ENCODE peak calls at places on chromosomes 7 and 10, in nine cellular contexts. N is astrocyte, E is prostate gland, I is IMR-90, G is transverse colon, T is hepatocyte, J is cardiac muscle cell, O is tibial nerve, B is bronchial epithelial cell. S is an unnamed sample.

GRCh38 chr7:41199136-41199535 is 503.8 kb downstream of the INHBA start:
- DNase-seq in N (no peak), E (no peak), I (no peak), G (no peak), T (no peak), J (no peak), O (no peak), B (no peak), S (no peak)

GRCh38 chr10:45817912-45818311 is 29.4 kb downstream of the AGAP4 start:
- DNase-seq in N (no peak), E (no peak), I (no peak), G (no peak), T (no peak), J (no peak), O (no peak), B (no peak), S (no peak)

GRCh38 chr10:511101-511848 is 178.2 kb downstream of the DIP2C start:
- DNase-seq in N (peak), E (peak), I (peak), G (peak), T (peak), J (peak), O (peak), B (peak), S (peak)

GRCh38 chr7:117194445-117194844 is 128.4 kb downstream of the WNT2 start:
- DNase-seq in N (no peak), E (no peak), I (no peak), G (no peak), T (no peak), J (no peak), O (no peak), B (no peak), S (no peak)

GRCh38 chr7:56092789-56093531 is at the start of gene PHKG1:
- DNase-seq in N (peak), E (peak), I (peak), G (peak), T (no peak), J (peak), O (peak), B (peak), S (peak)

GRCh38 chr7:143316492-143316891 is 581 bp downstream of the CLCN1 start:
- DNase-seq in N (no peak), E (no peak), I (no peak), G (no peak), T (no peak), J (no peak), O (no peak), B (no peak), S (no peak)

GRCh38 chr7:1240296-1240820 is 7.7 kb downstream of the UNCX start:
- DNase-seq in N (no peak), E (no peak), I (no peak), G (no peak), T (no peak), J (no peak), O (no peak), B (no peak), S (no peak)

GRCh38 chr7:93632371-93632770 is 57.8 kb upstream of the CALCR start:
- DNase-seq in N (no peak), E (no peak), I (no peak), G (no peak), T (no peak), J (no peak), O (no peak), B (no peak), S (no peak)

GRCh38 chr7:47313564-47313963 is 268.3 kb downstream of the TNS3 start:
- DNase-seq in N (no peak), E (no peak), I (no peak), G (no peak), T (no peak), J (no peak), O (no peak), B (no peak), S (no peak)

GRCh38 chr7:36363515-36363914 is 26.1 kb upstream of the ANLN start:
- DNase-seq in N (no peak), E (no peak), I (no peak), G (no peak), T (no peak), J (no peak), O (no peak), B (no peak), S (no peak)

GRCh38 chr7:34844401-34844800 is 186.4 kb downstream of the NPSR1 start:
- DNase-seq in N (no peak), E (no peak), I (no peak), G (no peak), T (no peak), J (no peak), O (no peak), B (no peak), S (no peak)

GRCh38 chr7:144842377-144842851 is 6.6 kb upstream of the TPK1 start:
- DNase-seq in N (no peak), E (peak), I (no peak), G (peak), T (peak), J (peak), O (peak), B (peak), S (no peak)

GRCh38 chr7:44634839-44635591 is 28.6 kb downstream of the OGDH start:
- DNase-seq in N (no peak), E (no peak), I (no peak), G (peak), T (peak), J (peak), O (no peak), B (no peak), S (no peak)

GRCh38 chr10:79144341-79145173 is 75.8 kb downstream of the ZMIZ1 start:
- DNase-seq in N (peak), E (no peak), I (no peak), G (no peak), T (no peak), J (no peak), O (no peak), B (no peak), S (no peak)

GRCh38 chr10:27072436-27073114 is 27.7 kb downstream of the ANKRD26 start:
- DNase-seq in N (no peak), E (no peak), I (no peak), G (no peak), T (no peak), J (no peak), O (no peak), B (no peak), S (no peak)

GRCh38 chr10:132299381-132300336 is 8.1 kb downstream of the STK32C start:
- DNase-seq in N (no peak), E (no peak), I (no peak), G (peak), T (no peak), J (no peak), O (no peak), B (no peak), S (no peak)

GRCh38 chr10:132296671-132297443 is 10.9 kb downstream of the STK32C start:
- DNase-seq in N (no peak), E (no peak), I (no peak), G (no peak), T (no peak), J (no peak), O (no peak), B (no peak), S (no peak)

GRCh38 chr10:132298038-132298935 is 9.5 kb downstream of the STK32C start:
- DNase-seq in N (no peak), E (no peak), I (no peak), G (no peak), T (no peak), J (no peak), O (no peak), B (no peak), S (no peak)

GRCh38 chr10:132294561-132295320 is 13.0 kb downstream of the STK32C start:
- DNase-seq in N (no peak), E (no peak), I (no peak), G (no peak), T (no peak), J (no peak), O (no peak), B (no peak), S (no peak)

GRCh38 chr10:132297521-132297920 is 10.2 kb downstream of the STK32C start:
- DNase-seq in N (no peak), E (no peak), I (no peak), G (no peak), T (no peak), J (no peak), O (no peak), B (no peak), S (no peak)
- TF ChIP-seq CTCF in N (no peak), E (no peak), I (no peak), G (no peak), T (no peak), J (no peak), O (no peak), B (no peak), S (no peak)

GRCh38 chr10:96124230-96125141 is 5.6 kb upstream of the ZNF518A start:
- DNase-seq in N (peak), E (no peak), I (peak), G (peak), T (peak), J (peak), O (no peak), B (peak), S (peak)
- H3K4me3 ChIP-seq in N (peak), E (no peak), I (peak), G (peak), T (peak), J (peak), O (no peak), B (peak), S (peak)

DNA sequence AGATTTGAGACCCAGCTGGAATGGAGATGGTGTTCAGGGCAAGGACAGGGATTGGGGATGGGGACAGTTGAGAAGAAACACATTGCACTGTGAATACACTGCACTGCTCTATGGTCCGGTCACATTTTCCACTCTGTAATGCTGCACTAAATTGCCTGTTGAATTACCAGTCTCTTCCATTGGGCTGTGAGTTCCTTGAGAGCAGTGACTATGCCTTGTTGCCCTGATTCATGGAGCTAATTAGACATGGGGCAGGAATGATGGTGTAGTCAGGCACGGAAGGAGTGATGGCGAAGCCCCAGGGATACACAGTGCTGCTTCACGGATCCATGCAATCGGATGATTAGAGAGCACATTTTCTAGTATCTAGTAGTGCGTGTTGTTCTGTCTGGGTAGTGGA is 25.4 kb upstream of the GPAM start:
- DNase-seq in N (peak), E (no peak), I (no peak), G (no peak), T (no peak), J (no peak), O (no peak), B (no peak), S (no peak)
- TF ChIP-seq CTCF in N (no peak), E (no peak), I (no peak), G (no peak), T (no peak), J (no peak), O (no peak), B (no peak), S (no peak)

DNA sequence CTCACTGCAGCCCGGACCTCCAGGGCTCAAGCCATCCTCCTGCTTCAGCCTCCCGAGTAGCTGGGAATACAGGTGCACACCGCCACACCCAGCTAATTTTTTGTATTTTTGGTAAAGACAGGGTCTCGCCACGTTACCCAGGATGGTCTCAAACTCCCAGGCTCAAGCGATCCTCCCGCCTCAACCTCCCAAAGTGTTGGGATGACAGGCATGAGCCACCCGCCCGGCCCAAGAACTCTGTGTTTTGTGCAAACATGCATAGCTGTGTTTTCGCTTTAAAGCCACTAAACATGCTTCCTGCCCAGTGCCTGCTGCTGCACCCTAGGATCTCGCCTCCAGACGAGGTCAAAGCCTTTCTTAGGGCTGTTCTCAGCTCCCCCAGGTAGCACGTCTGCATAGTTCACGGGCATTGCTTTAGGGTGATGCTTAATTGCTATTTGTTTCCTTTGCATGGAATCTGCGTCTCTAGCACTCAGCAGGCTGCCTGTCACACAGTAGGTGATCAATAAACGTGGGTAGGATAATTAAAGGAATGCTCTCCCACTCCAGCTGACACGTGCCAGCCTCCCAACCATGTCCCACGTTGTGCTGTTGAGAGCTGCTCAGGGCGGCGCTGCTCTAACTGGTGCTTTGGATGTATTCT is 51.0 kb upstream of the FOXK1 start:
- DNase-seq in N (no peak), E (no peak), I (no peak), G (no peak), T (no peak), J (no peak), O (no peak), B (no peak), S (no peak)
- H3K4me3 ChIP-seq in N (peak), E (no peak), I (no peak), G (no peak), T (no peak), J (no peak), O (no peak), B (no peak), S (peak)

GRCh38 chr10:103660364-103661197 is 167.1 kb downstream of the NEURL1 start:
- DNase-seq in N (no peak), E (peak), I (peak), G (no peak), T (no peak), J (peak), O (no peak), B (no peak), S (peak)
- TF ChIP-seq CTCF in N (no peak), E (no peak), I (peak), G (no peak), T (no peak), J (no peak), O (no peak), B (no peak), S (peak)